ENCODE peak calls at places on chromosome 2, in eight cellular contexts. One of them, this sample, is unnamed.
A peak's percentile ranks its signal among the peaks of the same experiment; 100 is the strongest.

GRCh38 chr2:134976074-134976702 is 57.6 kb downstream of the CCNT2 start:
- DNase-seq in NCI-H510A: no peak
- DNase-seq in activated naive CD8-positive, alpha-beta T cell treated with anti-CD3 and anti-CD28 coated beads, Interleukin-2, amount 50 U/mL, for 24 hours: no peak
- DNase-seq in choroid plexus epithelial cell: no peak
- DNase-seq in substantia nigra: no peak
- DNase-seq in H4: no peak
- DNase-seq in putamen: no peak
- DNase-seq in stimulated activated CD8-positive, alpha-beta memory T cell treated with anti-CD3 and anti-CD28 coated beads, Interleukin-4, amount 100 ng/mL, for 1 hour: no peak
- DNase-seq in this sample: no peak

GRCh38 chr2:45585267-45585861 is 25.7 kb downstream of the SRBD1 start:
- DNase-seq in NCI-H510A: no peak
- DNase-seq in activated naive CD8-positive, alpha-beta T cell treated with anti-CD3 and anti-CD28 coated beads, Interleukin-2, amount 50 U/mL, for 24 hours: no peak
- DNase-seq in choroid plexus epithelial cell: peak; percentile 79
- DNase-seq in substantia nigra: no peak
- DNase-seq in H4: peak; percentile 47
- DNase-seq in putamen: no peak
- DNase-seq in stimulated activated CD8-positive, alpha-beta memory T cell treated with anti-CD3 and anti-CD28 coated beads, Interleukin-4, amount 100 ng/mL, for 1 hour: no peak
- DNase-seq in this sample: no peak

GRCh38 chr2:238891667-238892500 is 44.0 kb downstream of the TWIST2 start:
- DNase-seq in NCI-H510A: no peak
- DNase-seq in activated naive CD8-positive, alpha-beta T cell treated with anti-CD3 and anti-CD28 coated beads, Interleukin-2, amount 50 U/mL, for 24 hours: no peak
- DNase-seq in choroid plexus epithelial cell: no peak
- DNase-seq in substantia nigra: no peak
- DNase-seq in H4: no peak
- DNase-seq in putamen: no peak
- DNase-seq in stimulated activated CD8-positive, alpha-beta memory T cell treated with anti-CD3 and anti-CD28 coated beads, Interleukin-4, amount 100 ng/mL, for 1 hour: no peak
- DNase-seq in this sample: no peak

GRCh38 chr2:224645722-224646121 is 60.6 kb upstream of the CUL3 start:
- DNase-seq in NCI-H510A: no peak
- DNase-seq in activated naive CD8-positive, alpha-beta T cell treated with anti-CD3 and anti-CD28 coated beads, Interleukin-2, amount 50 U/mL, for 24 hours: no peak
- DNase-seq in choroid plexus epithelial cell: no peak
- DNase-seq in substantia nigra: no peak
- DNase-seq in H4: no peak
- DNase-seq in putamen: no peak
- DNase-seq in stimulated activated CD8-positive, alpha-beta memory T cell treated with anti-CD3 and anti-CD28 coated beads, Interleukin-4, amount 100 ng/mL, for 1 hour: no peak
- DNase-seq in this sample: no peak

GRCh38 chr2:74583504-74583903 is 29.0 kb downstream of the DOK1 start:
- DNase-seq in NCI-H510A: no peak
- DNase-seq in activated naive CD8-positive, alpha-beta T cell treated with anti-CD3 and anti-CD28 coated beads, Interleukin-2, amount 50 U/mL, for 24 hours: no peak
- DNase-seq in choroid plexus epithelial cell: peak; percentile 52
- DNase-seq in substantia nigra: no peak
- DNase-seq in H4: peak; percentile 60
- DNase-seq in putamen: no peak
- DNase-seq in stimulated activated CD8-positive, alpha-beta memory T cell treated with anti-CD3 and anti-CD28 coated beads, Interleukin-4, amount 100 ng/mL, for 1 hour: no peak
- DNase-seq in this sample: no peak

GRCh38 chr2:82599021-82599420 is 1860.1 kb downstream of the SUCLG1 start:
- DNase-seq in NCI-H510A: no peak
- DNase-seq in activated naive CD8-positive, alpha-beta T cell treated with anti-CD3 and anti-CD28 coated beads, Interleukin-2, amount 50 U/mL, for 24 hours: no peak
- DNase-seq in choroid plexus epithelial cell: no peak
- DNase-seq in substantia nigra: no peak
- DNase-seq in H4: no peak
- DNase-seq in putamen: no peak
- DNase-seq in stimulated activated CD8-positive, alpha-beta memory T cell treated with anti-CD3 and anti-CD28 coated beads, Interleukin-4, amount 100 ng/mL, for 1 hour: no peak
- DNase-seq in this sample: no peak

GRCh38 chr2:212536385-212537310 is 2.0 kb downstream of the ERBB4 start:
- DNase-seq in NCI-H510A: no peak
- DNase-seq in activated naive CD8-positive, alpha-beta T cell treated with anti-CD3 and anti-CD28 coated beads, Interleukin-2, amount 50 U/mL, for 24 hours: no peak
- DNase-seq in choroid plexus epithelial cell: no peak
- DNase-seq in substantia nigra: peak; percentile 31
- DNase-seq in H4: no peak
- DNase-seq in putamen: peak; percentile 71
- DNase-seq in stimulated activated CD8-positive, alpha-beta memory T cell treated with anti-CD3 and anti-CD28 coated beads, Interleukin-4, amount 100 ng/mL, for 1 hour: no peak
- DNase-seq in this sample: peak; percentile 19

GRCh38 chr2:223681125-223681524 is 79.0 kb upstream of the SCG2 start:
- DNase-seq in NCI-H510A: no peak
- DNase-seq in activated naive CD8-positive, alpha-beta T cell treated with anti-CD3 and anti-CD28 coated beads, Interleukin-2, amount 50 U/mL, for 24 hours: no peak
- DNase-seq in choroid plexus epithelial cell: no peak
- DNase-seq in substantia nigra: no peak
- DNase-seq in H4: no peak
- DNase-seq in putamen: no peak
- DNase-seq in stimulated activated CD8-positive, alpha-beta memory T cell treated with anti-CD3 and anti-CD28 coated beads, Interleukin-4, amount 100 ng/mL, for 1 hour: no peak
- DNase-seq in this sample: no peak

GRCh38 chr2:219440388-219441256 is 6.0 kb downstream of the SPEG start:
- DNase-seq in NCI-H510A: no peak
- DNase-seq in activated naive CD8-positive, alpha-beta T cell treated with anti-CD3 and anti-CD28 coated beads, Interleukin-2, amount 50 U/mL, for 24 hours: no peak
- DNase-seq in choroid plexus epithelial cell: peak; percentile 52
- DNase-seq in substantia nigra: no peak
- DNase-seq in H4: no peak
- DNase-seq in putamen: no peak
- DNase-seq in stimulated activated CD8-positive, alpha-beta memory T cell treated with anti-CD3 and anti-CD28 coated beads, Interleukin-4, amount 100 ng/mL, for 1 hour: no peak
- DNase-seq in this sample: no peak

GRCh38 chr2:143392358-143392757 is 263.1 kb downstream of the ARHGAP15 start:
- DNase-seq in NCI-H510A: no peak
- DNase-seq in activated naive CD8-positive, alpha-beta T cell treated with anti-CD3 and anti-CD28 coated beads, Interleukin-2, amount 50 U/mL, for 24 hours: no peak
- DNase-seq in choroid plexus epithelial cell: no peak
- DNase-seq in substantia nigra: no peak
- DNase-seq in H4: no peak
- DNase-seq in putamen: no peak
- DNase-seq in stimulated activated CD8-positive, alpha-beta memory T cell treated with anti-CD3 and anti-CD28 coated beads, Interleukin-4, amount 100 ng/mL, for 1 hour: no peak
- DNase-seq in this sample: no peak

GRCh38 chr2:50097118-50097517 is 934.8 kb downstream of the NRXN1 start:
- DNase-seq in NCI-H510A: no peak
- DNase-seq in activated naive CD8-positive, alpha-beta T cell treated with anti-CD3 and anti-CD28 coated beads, Interleukin-2, amount 50 U/mL, for 24 hours: no peak
- DNase-seq in choroid plexus epithelial cell: no peak
- DNase-seq in substantia nigra: no peak
- DNase-seq in H4: no peak
- DNase-seq in putamen: no peak
- DNase-seq in stimulated activated CD8-positive, alpha-beta memory T cell treated with anti-CD3 and anti-CD28 coated beads, Interleukin-4, amount 100 ng/mL, for 1 hour: no peak
- DNase-seq in this sample: no peak

GRCh38 chr2:19038096-19039015 is 320.1 kb downstream of the OSR1 start:
- DNase-seq in NCI-H510A: no peak
- DNase-seq in activated naive CD8-positive, alpha-beta T cell treated with anti-CD3 and anti-CD28 coated beads, Interleukin-2, amount 50 U/mL, for 24 hours: no peak
- DNase-seq in choroid plexus epithelial cell: peak; percentile 66
- DNase-seq in substantia nigra: no peak
- DNase-seq in H4: no peak
- DNase-seq in putamen: no peak
- DNase-seq in stimulated activated CD8-positive, alpha-beta memory T cell treated with anti-CD3 and anti-CD28 coated beads, Interleukin-4, amount 100 ng/mL, for 1 hour: no peak
- DNase-seq in this sample: no peak

GRCh38 chr2:128548461-128548891 is 229.8 kb upstream of the HS6ST1 start:
- DNase-seq in NCI-H510A: no peak
- DNase-seq in activated naive CD8-positive, alpha-beta T cell treated with anti-CD3 and anti-CD28 coated beads, Interleukin-2, amount 50 U/mL, for 24 hours: no peak
- DNase-seq in choroid plexus epithelial cell: no peak
- DNase-seq in substantia nigra: no peak
- DNase-seq in H4: no peak
- DNase-seq in putamen: no peak
- DNase-seq in stimulated activated CD8-positive, alpha-beta memory T cell treated with anti-CD3 and anti-CD28 coated beads, Interleukin-4, amount 100 ng/mL, for 1 hour: no peak
- DNase-seq in this sample: no peak

GRCh38 chr2:134227666-134228065 is 26.2 kb upstream of the MGAT5 start:
- DNase-seq in NCI-H510A: no peak
- DNase-seq in activated naive CD8-positive, alpha-beta T cell treated with anti-CD3 and anti-CD28 coated beads, Interleukin-2, amount 50 U/mL, for 24 hours: no peak
- DNase-seq in choroid plexus epithelial cell: no peak
- DNase-seq in substantia nigra: no peak
- DNase-seq in H4: no peak
- DNase-seq in putamen: no peak
- DNase-seq in stimulated activated CD8-positive, alpha-beta memory T cell treated with anti-CD3 and anti-CD28 coated beads, Interleukin-4, amount 100 ng/mL, for 1 hour: no peak
- DNase-seq in this sample: no peak

GRCh38 chr2:172109256-172109655 is 6.6 kb upstream of the DLX2 start:
- DNase-seq in NCI-H510A: no peak
- DNase-seq in activated naive CD8-positive, alpha-beta T cell treated with anti-CD3 and anti-CD28 coated beads, Interleukin-2, amount 50 U/mL, for 24 hours: no peak
- DNase-seq in choroid plexus epithelial cell: no peak
- DNase-seq in substantia nigra: no peak
- DNase-seq in H4: no peak
- DNase-seq in putamen: no peak
- DNase-seq in stimulated activated CD8-positive, alpha-beta memory T cell treated with anti-CD3 and anti-CD28 coated beads, Interleukin-4, amount 100 ng/mL, for 1 hour: no peak
- DNase-seq in this sample: no peak

GRCh38 chr2:24471662-24472061 is 19.4 kb upstream of the NCOA1 start:
- DNase-seq in NCI-H510A: no peak
- DNase-seq in activated naive CD8-positive, alpha-beta T cell treated with anti-CD3 and anti-CD28 coated beads, Interleukin-2, amount 50 U/mL, for 24 hours: no peak
- DNase-seq in choroid plexus epithelial cell: no peak
- DNase-seq in substantia nigra: no peak
- DNase-seq in H4: no peak
- DNase-seq in putamen: no peak
- DNase-seq in stimulated activated CD8-positive, alpha-beta memory T cell treated with anti-CD3 and anti-CD28 coated beads, Interleukin-4, amount 100 ng/mL, for 1 hour: no peak
- DNase-seq in this sample: no peak

GRCh38 chr2:181822097-181822496 is 69.4 kb upstream of the ITPRID2 start:
- DNase-seq in NCI-H510A: no peak
- DNase-seq in activated naive CD8-positive, alpha-beta T cell treated with anti-CD3 and anti-CD28 coated beads, Interleukin-2, amount 50 U/mL, for 24 hours: no peak
- DNase-seq in choroid plexus epithelial cell: no peak
- DNase-seq in substantia nigra: no peak
- DNase-seq in H4: no peak
- DNase-seq in putamen: no peak
- DNase-seq in stimulated activated CD8-positive, alpha-beta memory T cell treated with anti-CD3 and anti-CD28 coated beads, Interleukin-4, amount 100 ng/mL, for 1 hour: no peak
- DNase-seq in this sample: no peak

GRCh38 chr2:154720642-154721041 is 22.1 kb downstream of the KCNJ3 start:
- DNase-seq in NCI-H510A: no peak
- DNase-seq in activated naive CD8-positive, alpha-beta T cell treated with anti-CD3 and anti-CD28 coated beads, Interleukin-2, amount 50 U/mL, for 24 hours: no peak
- DNase-seq in choroid plexus epithelial cell: peak; percentile 0
- DNase-seq in substantia nigra: no peak
- DNase-seq in H4: peak; percentile 16
- DNase-seq in putamen: no peak
- DNase-seq in stimulated activated CD8-positive, alpha-beta memory T cell treated with anti-CD3 and anti-CD28 coated beads, Interleukin-4, amount 100 ng/mL, for 1 hour: no peak
- DNase-seq in this sample: no peak

GRCh38 chr2:43039376-43040080 is 186.9 kb downstream of the ZFP36L2 start:
- DNase-seq in NCI-H510A: no peak
- DNase-seq in activated naive CD8-positive, alpha-beta T cell treated with anti-CD3 and anti-CD28 coated beads, Interleukin-2, amount 50 U/mL, for 24 hours: no peak
- DNase-seq in choroid plexus epithelial cell: no peak
- DNase-seq in substantia nigra: no peak
- DNase-seq in H4: no peak
- DNase-seq in putamen: no peak
- DNase-seq in stimulated activated CD8-positive, alpha-beta memory T cell treated with anti-CD3 and anti-CD28 coated beads, Interleukin-4, amount 100 ng/mL, for 1 hour: no peak
- DNase-seq in this sample: no peak

GRCh38 chr2:204491528-204491927 is 53.7 kb upstream of the PARD3B start:
- DNase-seq in NCI-H510A: peak; percentile 30
- DNase-seq in activated naive CD8-positive, alpha-beta T cell treated with anti-CD3 and anti-CD28 coated beads, Interleukin-2, amount 50 U/mL, for 24 hours: no peak
- DNase-seq in choroid plexus epithelial cell: peak; percentile 38
- DNase-seq in substantia nigra: no peak
- DNase-seq in H4: no peak
- DNase-seq in putamen: no peak
- DNase-seq in stimulated activated CD8-positive, alpha-beta memory T cell treated with anti-CD3 and anti-CD28 coated beads, Interleukin-4, amount 100 ng/mL, for 1 hour: no peak
- DNase-seq in this sample: no peak

GRCh38 chr2:7620255-7620654 is 703.0 kb downstream of the RNF144A start:
- DNase-seq in NCI-H510A: no peak
- DNase-seq in activated naive CD8-positive, alpha-beta T cell treated with anti-CD3 and anti-CD28 coated beads, Interleukin-2, amount 50 U/mL, for 24 hours: no peak
- DNase-seq in choroid plexus epithelial cell: no peak
- DNase-seq in substantia nigra: no peak
- DNase-seq in H4: no peak
- DNase-seq in putamen: no peak
- DNase-seq in stimulated activated CD8-positive, alpha-beta memory T cell treated with anti-CD3 and anti-CD28 coated beads, Interleukin-4, amount 100 ng/mL, for 1 hour: no peak
- DNase-seq in this sample: no peak

GRCh38 chr2:128498589-128498988 is 179.9 kb upstream of the HS6ST1 start:
- DNase-seq in NCI-H510A: no peak
- DNase-seq in activated naive CD8-positive, alpha-beta T cell treated with anti-CD3 and anti-CD28 coated beads, Interleukin-2, amount 50 U/mL, for 24 hours: no peak
- DNase-seq in choroid plexus epithelial cell: no peak
- DNase-seq in substantia nigra: no peak
- DNase-seq in H4: no peak
- DNase-seq in putamen: no peak
- DNase-seq in stimulated activated CD8-positive, alpha-beta memory T cell treated with anti-CD3 and anti-CD28 coated beads, Interleukin-4, amount 100 ng/mL, for 1 hour: no peak
- DNase-seq in this sample: no peak

GRCh38 chr2:160753331-160753654 is 259.7 kb upstream of the RBMS1 start:
- DNase-seq in NCI-H510A: no peak
- DNase-seq in activated naive CD8-positive, alpha-beta T cell treated with anti-CD3 and anti-CD28 coated beads, Interleukin-2, amount 50 U/mL, for 24 hours: no peak
- DNase-seq in choroid plexus epithelial cell: no peak
- DNase-seq in substantia nigra: no peak
- DNase-seq in H4: no peak
- DNase-seq in putamen: no peak
- DNase-seq in stimulated activated CD8-positive, alpha-beta memory T cell treated with anti-CD3 and anti-CD28 coated beads, Interleukin-4, amount 100 ng/mL, for 1 hour: no peak
- DNase-seq in this sample: no peak

GRCh38 chr2:234816056-234816455 is 135.8 kb upstream of the SH3BP4 start:
- DNase-seq in NCI-H510A: no peak
- DNase-seq in activated naive CD8-positive, alpha-beta T cell treated with anti-CD3 and anti-CD28 coated beads, Interleukin-2, amount 50 U/mL, for 24 hours: no peak
- DNase-seq in choroid plexus epithelial cell: no peak
- DNase-seq in substantia nigra: no peak
- DNase-seq in H4: no peak
- DNase-seq in putamen: no peak
- DNase-seq in stimulated activated CD8-positive, alpha-beta memory T cell treated with anti-CD3 and anti-CD28 coated beads, Interleukin-4, amount 100 ng/mL, for 1 hour: no peak
- DNase-seq in this sample: no peak

GRCh38 chr2:48048725-48049124 is 142.4 kb upstream of the FBXO11 start:
- DNase-seq in NCI-H510A: no peak
- DNase-seq in activated naive CD8-positive, alpha-beta T cell treated with anti-CD3 and anti-CD28 coated beads, Interleukin-2, amount 50 U/mL, for 24 hours: no peak
- DNase-seq in choroid plexus epithelial cell: no peak
- DNase-seq in substantia nigra: no peak
- DNase-seq in H4: no peak
- DNase-seq in putamen: no peak
- DNase-seq in stimulated activated CD8-positive, alpha-beta memory T cell treated with anti-CD3 and anti-CD28 coated beads, Interleukin-4, amount 100 ng/mL, for 1 hour: no peak
- DNase-seq in this sample: no peak

GRCh38 chr2:20450201-20451108 is 3.6 kb downstream of the RHOB start:
- DNase-seq in NCI-H510A: no peak
- DNase-seq in activated naive CD8-positive, alpha-beta T cell treated with anti-CD3 and anti-CD28 coated beads, Interleukin-2, amount 50 U/mL, for 24 hours: no peak
- DNase-seq in choroid plexus epithelial cell: peak; percentile 83
- DNase-seq in substantia nigra: peak; percentile 72
- DNase-seq in H4: no peak
- DNase-seq in putamen: peak; percentile 96
- DNase-seq in stimulated activated CD8-positive, alpha-beta memory T cell treated with anti-CD3 and anti-CD28 coated beads, Interleukin-4, amount 100 ng/mL, for 1 hour: no peak
- DNase-seq in this sample: no peak

GRCh38 chr2:29632018-29632417 is 289.4 kb downstream of the ALK start:
- DNase-seq in NCI-H510A: no peak
- DNase-seq in activated naive CD8-positive, alpha-beta T cell treated with anti-CD3 and anti-CD28 coated beads, Interleukin-2, amount 50 U/mL, for 24 hours: no peak
- DNase-seq in choroid plexus epithelial cell: peak; percentile 23
- DNase-seq in substantia nigra: no peak
- DNase-seq in H4: no peak
- DNase-seq in putamen: no peak
- DNase-seq in stimulated activated CD8-positive, alpha-beta memory T cell treated with anti-CD3 and anti-CD28 coated beads, Interleukin-4, amount 100 ng/mL, for 1 hour: no peak
- DNase-seq in this sample: no peak

GRCh38 chr2:36889782-36890181 is 76.6 kb downstream of the STRN start:
- DNase-seq in NCI-H510A: no peak
- DNase-seq in activated naive CD8-positive, alpha-beta T cell treated with anti-CD3 and anti-CD28 coated beads, Interleukin-2, amount 50 U/mL, for 24 hours: no peak
- DNase-seq in choroid plexus epithelial cell: peak; percentile 94
- DNase-seq in substantia nigra: no peak
- DNase-seq in H4: peak; percentile 75
- DNase-seq in putamen: no peak
- DNase-seq in stimulated activated CD8-positive, alpha-beta memory T cell treated with anti-CD3 and anti-CD28 coated beads, Interleukin-4, amount 100 ng/mL, for 1 hour: no peak
- DNase-seq in this sample: no peak

This sample was measured in progenitor cell of endocrine pancreas.